ENCODE peak calls at places on chromosomes 6 and 20, in seven cellular contexts. R is mesenchymal stem cell; S is HFF-Myc; G is GM03348; C is HuH-7.5; F is neural crest cell; V is stimulated activated CD8-positive, alpha-beta memory T cell treated with anti-CD3 and anti-CD28 coated beads, Interleukin-4, amount 100 ng/mL, for 1 hour. L is an unnamed sample.

GRCh38 chr6:33662318-33662717 is 41.2 kb downstream of the ITPR3 start:
- DNase-seq in R (no peak), S (no peak), G (no peak), C (no peak), F (no peak), V (no peak), L (no peak)

GRCh38 chr6:33885121-33886057 is 81.6 kb upstream of the MLN start:
- DNase-seq in R (peak), S (peak), G (peak), C (no peak), F (no peak), V (no peak), L (no peak)

GRCh38 chr20:62487-62886 is 25.0 kb upstream of the DEFB125 start:
- DNase-seq in R (no peak), S (no peak), G (no peak), C (no peak), F (no peak), V (no peak), L (no peak)

GRCh38 chr6:138957903-138958302 is 30.1 kb downstream of the REPS1 start:
- DNase-seq in R (no peak), S (no peak), G (no peak), C (no peak), F (no peak), V (no peak), L (no peak)

GRCh38 chr20:48198951-48199431 is 413.7 kb upstream of the SULF2 start:
- DNase-seq in R (peak), S (peak), G (no peak), C (no peak), F (no peak), V (no peak), L (no peak)

GRCh38 chr20:35320396-35321126 is 28.3 kb upstream of the FAM83C start:
- DNase-seq in R (peak), S (no peak), G (peak), C (no peak), F (no peak), V (no peak), L (no peak)

GRCh38 chr20:62405108-62405980 is 1.7 kb downstream of the CABLES2 start:
- DNase-seq in R (peak), S (no peak), G (peak), C (peak), F (peak), V (no peak), L (peak)

GRCh38 chr6:38269773-38270172 is 370.0 kb downstream of the BTBD9 start:
- DNase-seq in R (peak), S (no peak), G (peak), C (no peak), F (no peak), V (no peak), L (no peak)

GRCh38 chr6:89999154-89999553 is 104.9 kb downstream of the GJA10 start:
- DNase-seq in R (no peak), S (no peak), G (no peak), C (no peak), F (no peak), V (no peak), L (no peak)

GRCh38 chr20:24984963-24985640 is 7.4 kb downstream of the APMAP start:
- DNase-seq in R (no peak), S (no peak), G (no peak), C (no peak), F (no peak), V (no peak), L (no peak)

GRCh38 chr6:30394139-30394538 is 49.2 kb downstream of the RPP21 start:
- DNase-seq in R (no peak), S (no peak), G (no peak), C (no peak), F (no peak), V (no peak), L (no peak)

GRCh38 chr6:79874531-79875132 is 72.7 kb downstream of the ELOVL4 start:
- DNase-seq in R (peak), S (no peak), G (no peak), C (no peak), F (no peak), V (no peak), L (no peak)

GRCh38 chr20:56826971-56827645 is 198.0 kb downstream of the TFAP2C start:
- DNase-seq in R (peak), S (peak), G (peak), C (no peak), F (no peak), V (no peak), L (no peak)

GRCh38 chr20:46520976-46521579 is 7.7 kb upstream of the ZNF334 start:
- DNase-seq in R (peak), S (peak), G (peak), C (peak), F (peak), V (no peak), L (peak)

L was measured in SK-N-SH.